ENCODE peak calls at places on chromosomes 2 and 18, in ten cellular contexts. V is transverse colon; G is HL-60; I is heart right ventricle; F is small intestine; N is CD8-positive, alpha-beta T cell; S is heart left ventricle; A is endothelial cell of umbilical vein; D is colonic mucosa; T is HCT116. E is an unnamed sample.

GRCh38 chr2:142175917-142176316 is 45.1 kb upstream of the LRP1B start:
- DNase-seq in A (no peak), T (no peak), G (no peak), D (no peak), V (no peak), F (peak; percentile 9), N (no peak), S (no peak), I (no peak), E (no peak)

GRCh38 chr18:27377251-27377650 is 192.1 kb upstream of the CHST9 start:
- DNase-seq in F (no peak), D (no peak), V (no peak), A (no peak), I (no peak), T (no peak), G (no peak), S (no peak), N (no peak), E (no peak)

GRCh38 chr2:20434588-20435294 is 12.1 kb upstream of the RHOB start:
- DNase-seq in D (no peak), S (no peak), G (no peak), T (no peak), N (no peak), V (peak; percentile 6), F (no peak), A (no peak), I (no peak), E (no peak)

GRCh38 chr2:64727013-64727767 is 73.5 kb upstream of the SERTAD2 start:
- DNase-seq in S (no peak), G (no peak), A (no peak), F (peak; percentile 62), V (no peak), I (no peak), N (no peak), T (no peak), D (no peak), E (no peak)

GRCh38 chr2:157804355-157804754 is 71.8 kb downstream of the ACVR1 start:
- DNase-seq in F (no peak), N (no peak), S (no peak), V (no peak), G (no peak), D (no peak), T (no peak), A (no peak), I (no peak), E (no peak)

GRCh38 chr18:77208969-77209368 is 40.7 kb upstream of the GALR1 start:
- DNase-seq in S (peak; percentile 55), A (peak; percentile 57), V (peak; percentile 57), N (peak; percentile 22), G (peak; percentile 23), D (no peak), T (no peak), I (no peak), F (peak; percentile 60), E (peak; percentile 62)

GRCh38 chr2:173571887-173572680 is 217.4 kb downstream of the CDCA7 start:
- DNase-seq in D (no peak), I (no peak), G (no peak), S (no peak), N (no peak), F (peak; percentile 78), A (no peak), T (no peak), V (no peak), E (no peak)

GRCh38 chr2:55010149-55010591 is 40.1 kb downstream of the RTN4 start:
- DNase-seq in N (peak; percentile 26), T (no peak), V (peak; percentile 75), G (no peak), I (no peak), D (peak; percentile 83), S (peak; percentile 32), F (peak; percentile 93), A (no peak), E (peak; percentile 69)

GRCh38 chr2:131153529-131153928 is 48.4 kb downstream of the PLEKHB2 start:
- DNase-seq in F (no peak), G (no peak), A (no peak), D (no peak), S (no peak), I (no peak), V (no peak), N (no peak), T (no peak), E (no peak)

GRCh38 chr2:66601624-66602023 is 166.7 kb downstream of the MEIS1 start:
- DNase-seq in I (no peak), S (no peak), F (no peak), N (no peak), V (no peak), T (no peak), D (no peak), A (no peak), G (no peak), E (no peak)

GRCh38 chr2:132664096-132664495 is 5.9 kb downstream of the LYPD1 start:
- DNase-seq in S (no peak), D (no peak), T (no peak), V (no peak), G (no peak), A (no peak), N (no peak), I (no peak), F (no peak), E (no peak)

GRCh38 chr18:71209944-71210343 is 921.1 kb downstream of the SOCS6 start:
- DNase-seq in G (no peak), S (no peak), A (peak; percentile 90), F (no peak), T (no peak), V (no peak), I (no peak), D (no peak), N (no peak), E (no peak)

GRCh38 chr2:100630473-100630977 is 67.7 kb downstream of the PDCL3 start:
- DNase-seq in I (no peak), S (no peak), F (no peak), A (peak; percentile 19), V (no peak), G (no peak), N (no peak), T (no peak), D (no peak), E (no peak)

GRCh38 chr2:29113891-29114321 is 1.3 kb upstream of the CLIP4 start:
- DNase-seq in I (peak; percentile 31), D (peak; percentile 57), T (peak; percentile 53), S (peak; percentile 33), A (no peak), N (no peak), V (peak; percentile 58), F (no peak), G (no peak), E (peak; percentile 72)

GRCh38 chr18:13242797-13243196 is 24.2 kb downstream of the LDLRAD4 start:
- DNase-seq in I (no peak), F (no peak), V (no peak), D (no peak), G (no peak), N (no peak), T (no peak), S (no peak), A (no peak), E (no peak)

GRCh38 chr18:53147472-53147871 is 807.5 kb downstream of the DCC start:
- DNase-seq in T (no peak), D (no peak), G (no peak), F (no peak), S (no peak), V (no peak), N (no peak), I (no peak), A (no peak), E (no peak)

GRCh38 chr18:67596003-67596402 is 79.5 kb upstream of the DSEL start:
- DNase-seq in A (no peak), N (no peak), S (no peak), F (no peak), G (no peak), I (no peak), V (no peak), D (no peak), T (no peak), E (no peak)

GRCh38 chr2:189674374-189675112 is at the start of gene ANKAR:
- DNase-seq in F (peak; percentile 84), A (peak; percentile 95), I (peak; percentile 92), S (peak; percentile 90), N (peak; percentile 67), D (peak; percentile 88), T (no peak), G (peak; percentile 35), V (peak; percentile 92), E (peak; percentile 94)

GRCh38 chr2:240237609-240238151 is 97.2 kb upstream of the OTOS start:
- DNase-seq in I (no peak), S (peak; percentile 57), D (peak; percentile 12), V (no peak), A (peak; percentile 73), N (no peak), G (no peak), T (no peak), F (no peak), E (peak; percentile 86)

GRCh38 chr2:13791019-13791418 is 841.5 kb upstream of the LRATD1 start:
- DNase-seq in T (no peak), V (no peak), D (no peak), S (no peak), G (no peak), I (no peak), A (no peak), F (no peak), N (no peak), E (no peak)
- H3K27ac ChIP-seq in T (no peak overlapping the region), V (no peak overlapping the region), D (no peak overlapping the region), S (no peak overlapping the region), G (no peak overlapping the region), I (no peak overlapping the region), A (no peak overlapping the region), F (no peak overlapping the region), N (no peak overlapping the region), E (no peak overlapping the region)

GRCh38 chr2:174594451-174594850 is 3.2 kb downstream of the WIPF1 start:
- DNase-seq in G (no peak), T (no peak), I (no peak), D (no peak), A (no peak), V (no peak), F (no peak), S (no peak), N (no peak), E (no peak)
- H3K27ac ChIP-seq in G (peak overlapping the region; percentile 90), T (no peak overlapping the region), I (peak overlapping the region; percentile 74), D (peak overlapping the region; percentile 75), A (peak overlapping the region; percentile 70), V (peak overlapping the region; percentile 84), F (peak overlapping the region; percentile 11), S (peak overlapping the region; percentile 19), N (peak overlapping the region; percentile 65), E (peak overlapping the region; percentile 76)

GRCh38 chr18:21682276-21683051 is 22.1 kb downstream of the ABHD3 start:
- DNase-seq in A (peak; percentile 74), I (no peak), V (no peak), T (no peak), S (no peak), G (peak; percentile 43), N (peak; percentile 5), D (no peak), F (peak; percentile 92), E (no peak)
- H3K27ac ChIP-seq in A (peak overlapping the region; percentile 48), I (peak overlapping the region; percentile 69), V (peak overlapping the region; percentile 80), T (no peak overlapping the region), S (peak overlapping the region; percentile 62), G (peak overlapping the region; percentile 66), N (peak overlapping the region; percentile 75), D (peak overlapping the region; percentile 92), F (peak overlapping the region; percentile 89), E (peak overlapping the region; percentile 77)

DNA sequence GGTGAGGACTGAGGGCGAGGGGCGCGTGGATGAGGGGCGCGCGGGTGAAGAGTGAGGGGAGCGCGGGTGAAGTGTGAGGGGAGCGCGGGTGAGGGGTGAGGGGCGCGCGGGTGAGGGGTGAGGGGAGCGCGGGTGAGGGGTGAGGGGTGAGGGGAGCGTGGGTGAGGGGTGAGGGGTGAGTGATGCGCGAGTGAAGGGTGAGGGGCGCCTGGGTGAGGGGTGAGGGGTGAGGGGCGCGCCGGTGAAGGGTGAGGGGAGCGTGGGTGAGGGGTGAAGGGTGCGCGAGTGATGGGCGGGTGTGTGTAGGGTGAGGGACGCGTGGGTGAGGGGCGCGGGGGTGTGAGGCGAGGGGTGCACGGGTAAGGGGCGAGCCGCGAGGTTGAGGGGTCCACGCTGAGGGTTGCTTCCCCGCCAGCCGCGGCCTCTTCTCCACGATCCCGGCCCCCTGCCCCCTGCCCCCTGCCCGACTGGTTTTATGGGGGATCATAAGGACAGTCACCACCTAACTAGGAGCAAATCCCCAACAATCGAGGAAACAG is 1.1 kb upstream of the SLC66A2 start:
- DNase-seq in A (no peak), S (no peak), N (no peak), I (peak; percentile 35), G (no peak), T (no peak), D (no peak), V (peak; percentile 27), F (no peak), E (peak; percentile 9)
- H3K27ac ChIP-seq in A (no peak overlapping the region), S (no peak overlapping the region), N (no peak overlapping the region), I (no peak overlapping the region), G (peak overlapping the region; percentile 79), T (peak overlapping the region; percentile 69), D (peak overlapping the region; percentile 55), V (peak overlapping the region; percentile 82), F (no peak overlapping the region), E (no peak overlapping the region)